ENCODE peak calls at places on chromosome 22, in ten cellular contexts. S is T-cell; A is stimulated activated naive CD8-positive, alpha-beta T cell treated with anti-CD3 and anti-CD28 coated beads, Interleukin-15, amount 100 ng/mL, for 72 hours; B is GM12865; M is EH; Y is cardiac fibroblast; V is transverse colon; E is GM18507; K is gastrocnemius medialis; T is brain microvascular endothelial cell. I is an unnamed sample.

GRCh38 chr22:46149998-46150549 is at the start of gene PPARA:
- DNase-seq in S (peak), A (peak), B (peak), M (peak), Y (peak), V (peak), E (peak), K (peak), T (no peak), I (peak)

GRCh38 chr22:46196268-46196667 is 45.9 kb downstream of the PPARA start:
- DNase-seq in S (no peak), A (no peak), B (no peak), M (peak), Y (no peak), V (peak), E (no peak), K (peak), T (no peak), I (peak)

GRCh38 chr22:50203288-50203687 is 2.5 kb downstream of the SELENOO start:
- DNase-seq in S (no peak), A (no peak), B (no peak), M (no peak), Y (no peak), V (no peak), E (no peak), K (no peak), T (no peak), I (no peak)

GRCh38 chr22:22011964-22012363 is 29.4 kb upstream of the TOP3B start:
- DNase-seq in S (no peak), A (no peak), B (no peak), M (no peak), Y (no peak), V (no peak), E (no peak), K (no peak), T (no peak), I (no peak)

GRCh38 chr22:23499845-23500500 is 80.1 kb downstream of the IGLL1 start:
- DNase-seq in S (no peak), A (no peak), B (no peak), M (no peak), Y (no peak), V (no peak), E (no peak), K (no peak), T (no peak), I (peak)

GRCh38 chr22:38204784-38205183 is 3.0 kb downstream of the MAFF start:
- DNase-seq in S (no peak), A (no peak), B (peak), M (no peak), Y (no peak), V (no peak), E (no peak), K (no peak), T (no peak), I (peak)

GRCh38 chr22:29040385-29041275 is 21.0 kb downstream of the C22orf31 start:
- DNase-seq in S (peak), A (peak), B (peak), M (peak), Y (peak), V (peak), E (peak), K (peak), T (peak), I (no peak)

GRCh38 chr22:19003518-19003917 is 67.4 kb upstream of the PRODH start:
- DNase-seq in S (no peak), A (no peak), B (no peak), M (no peak), Y (no peak), V (no peak), E (no peak), K (no peak), T (no peak), I (no peak)

GRCh38 chr22:36286096-36286957 is 33.4 kb downstream of the APOL1 start:
- DNase-seq in S (peak), A (peak), B (peak), M (peak), Y (peak), V (peak), E (peak), K (peak), T (peak), I (peak)

GRCh38 chr22:24155597-24156145 is 25.6 kb upstream of the SUSD2 start:
- DNase-seq in S (peak), A (peak), B (peak), M (peak), Y (peak), V (peak), E (peak), K (peak), T (peak), I (peak)

GRCh38 chr22:43151251-43152000 is at the start of gene TSPO:
- DNase-seq in S (peak), A (peak), B (peak), M (peak), Y (peak), V (peak), E (no peak), K (peak), T (no peak), I (peak)

GRCh38 chr22:48500481-48501230 is 1327.0 kb downstream of the BRD1 start:
- DNase-seq in S (no peak), A (no peak), B (no peak), M (no peak), Y (no peak), V (no peak), E (no peak), K (no peak), T (peak), I (no peak)

GRCh38 chr22:44391481-44392445 is 79.0 kb upstream of the SHISAL1 start:
- DNase-seq in S (no peak), A (no peak), B (no peak), M (no peak), Y (no peak), V (no peak), E (no peak), K (no peak), T (no peak), I (no peak)

GRCh38 chr22:38244106-38244505 is 28.7 kb downstream of the TMEM184B start:
- DNase-seq in S (no peak), A (no peak), B (peak), M (peak), Y (no peak), V (no peak), E (no peak), K (no peak), T (no peak), I (peak)

GRCh38 chr22:40348025-40348658 is 1.8 kb downstream of the ADSL start:
- DNase-seq in S (peak), A (peak), B (peak), M (peak), Y (peak), V (peak), E (peak), K (peak), T (peak), I (peak)

GRCh38 chr22:39314251-39314971 is 5.0 kb downstream of the RPL3 start:
- DNase-seq in S (no peak), A (no peak), B (peak), M (no peak), Y (no peak), V (no peak), E (no peak), K (no peak), T (no peak), I (no peak)

GRCh38 chr22:42752912-42753311 is 32.2 kb upstream of the A4GALT start:
- DNase-seq in S (no peak), A (no peak), B (peak), M (no peak), Y (peak), V (no peak), E (no peak), K (no peak), T (no peak), I (no peak)

GRCh38 chr22:34587357-34588356 is 478.3 kb upstream of the ISX start:
- DNase-seq in S (no peak), A (no peak), B (no peak), M (no peak), Y (no peak), V (no peak), E (no peak), K (no peak), T (no peak), I (no peak)

GRCh38 chr22:46473021-46473779 is 64.2 kb downstream of the CELSR1 start:
- DNase-seq in S (no peak), A (no peak), B (no peak), M (no peak), Y (no peak), V (no peak), E (no peak), K (no peak), T (no peak), I (no peak)

GRCh38 chr22:23503736-23504440 is 76.2 kb downstream of the IGLL1 start:
- DNase-seq in S (no peak), A (no peak), B (no peak), M (no peak), Y (no peak), V (no peak), E (no peak), K (no peak), T (no peak), I (no peak)

GRCh38 chr22:20032407-20032991 is 11.6 kb downstream of the TANGO2 start:
- DNase-seq in S (no peak), A (no peak), B (no peak), M (no peak), Y (no peak), V (no peak), E (no peak), K (no peak), T (no peak), I (no peak)

GRCh38 chr22:23125512-23126103 is 16.2 kb downstream of the RSPH14 start:
- DNase-seq in S (no peak), A (no peak), B (no peak), M (no peak), Y (no peak), V (no peak), E (no peak), K (no peak), T (no peak), I (no peak)

GRCh38 chr22:37282385-37282677 is at the start of gene CYTH4:
- DNase-seq in S (peak), A (peak), B (peak), M (no peak), Y (no peak), V (peak), E (peak), K (peak), T (no peak), I (peak)

GRCh38 chr22:25131198-25131887 is 68.3 kb upstream of the CRYBB3 start:
- DNase-seq in S (no peak), A (no peak), B (no peak), M (no peak), Y (no peak), V (peak), E (no peak), K (peak), T (no peak), I (no peak)

GRCh38 chr22:22060200-22061084 is 77.9 kb upstream of the TOP3B start:
- DNase-seq in S (peak), A (peak), B (peak), M (peak), Y (peak), V (peak), E (peak), K (peak), T (peak), I (peak)

GRCh38 chr22:44520695-44521094 is 22.7 kb upstream of the RTL6 start:
- DNase-seq in S (no peak), A (no peak), B (no peak), M (peak), Y (no peak), V (no peak), E (no peak), K (no peak), T (no peak), I (no peak)

GRCh38 chr22:19766506-19767426 is 6.2 kb downstream of the TBX1 start:
- DNase-seq in S (peak), A (peak), B (peak), M (peak), Y (no peak), V (peak), E (no peak), K (peak), T (peak), I (peak)

GRCh38 chr22:22452211-22452610 is 56.3 kb downstream of the ZNF280B start:
- DNase-seq in S (no peak), A (no peak), B (no peak), M (no peak), Y (no peak), V (no peak), E (no peak), K (no peak), T (no peak), I (no peak)

GRCh38 chr22:29073618-29074275 is 912 bp downstream of the KREMEN1 start:
- DNase-seq in S (no peak), A (peak), B (no peak), M (peak), Y (peak), V (peak), E (no peak), K (no peak), T (no peak), I (peak)

GRCh38 chr22:46902436-46902835 is 140.0 kb downstream of the TBC1D22A start:
- DNase-seq in S (no peak), A (no peak), B (no peak), M (no peak), Y (no peak), V (no peak), E (no peak), K (no peak), T (no peak), I (peak)

GRCh38 chr22:37552560-37553163 is 7.6 kb upstream of the CDC42EP1 start:
- DNase-seq in S (no peak), A (no peak), B (no peak), M (peak), Y (peak), V (peak), E (no peak), K (no peak), T (no peak), I (no peak)

GRCh38 chr22:35559354-35560005 is 18.8 kb downstream of the RASD2 start:
- DNase-seq in S (no peak), A (no peak), B (no peak), M (no peak), Y (no peak), V (no peak), E (no peak), K (no peak), T (no peak), I (no peak)

I was measured in Peyer's patch.